ENCODE peak calls at places on chromosomes 1 and 21, in seven cellular contexts. G is cardiac muscle cell, J is Peyer's patch, B is colonic mucosa, X is lower lobe of right lung, D is adrenal gland, Q is HCT116. Y is an unnamed sample. For H3K4me1 and H3K27me3, the result is how much of the 10 kb centered on the place peaks cover.

GRCh38 chr21:20572582-20572981 is 425.6 kb upstream of the NCAM2 start:
- DNase-seq in J (no peak), D (no peak), B (no peak), Q (no peak), X (no peak), G (no peak), Y (no peak)

GRCh38 chr21:43332461-43332860 is 94.5 kb downstream of the SIK1 start:
- DNase-seq in X (no peak), J (no peak), D (no peak), Q (no peak), G (no peak), B (no peak), Y (no peak)

GRCh38 chr1:9181990-9182783 is 52.4 kb upstream of the H6PD start:
- DNase-seq in J (peak), G (peak), B (peak), X (peak), D (no peak), Q (no peak), Y (no peak)

GRCh38 chr1:98316286-98316685 is 345.2 kb upstream of the SNX7 start:
- DNase-seq in B (no peak), X (no peak), G (peak), J (no peak), D (no peak), Q (no peak), Y (no peak)

GRCh38 chr1:33317354-33317753 is 3.5 kb downstream of the A3GALT2 start:
- DNase-seq in J (no peak), B (no peak), Q (no peak), D (no peak), G (no peak), X (no peak), Y (no peak)

GRCh38 chr1:190179817-190180216 is 297.8 kb downstream of the BRINP3 start:
- DNase-seq in B (no peak), X (no peak), Q (no peak), D (no peak), G (peak), J (no peak), Y (no peak)

GRCh38 chr21:14121719-14122118 is 89.0 kb downstream of the LIPI start:
- DNase-seq in D (no peak), Q (no peak), G (no peak), X (no peak), B (no peak), J (no peak), Y (no peak)

GRCh38 chr1:3064296-3064850 is 4.6 kb upstream of the PRDM16 start:
- DNase-seq in X (peak), Q (no peak), J (no peak), D (no peak), B (no peak), G (no peak), Y (no peak)

GRCh38 chr1:98355656-98356384 is 305.7 kb upstream of the SNX7 start:
- DNase-seq in G (no peak), D (no peak), Q (no peak), X (no peak), B (no peak), J (no peak), Y (no peak)

GRCh38 chr1:111615874-111616715 is 3.5 kb upstream of the RAP1A start:
- DNase-seq in Q (no peak), J (no peak), G (no peak), D (no peak), B (no peak), X (no peak), Y (peak)

GRCh38 chr1:3819626-3820245 is 23.4 kb upstream of the LRRC47 start:
- DNase-seq in J (no peak), Q (no peak), B (no peak), G (no peak), X (peak), D (no peak), Y (no peak)

GRCh38 chr1:3518256-3518655 is 63.8 kb downstream of the ARHGEF16 start:
- DNase-seq in X (no peak), D (no peak), G (no peak), B (no peak), Q (no peak), J (no peak), Y (no peak)

GRCh38 chr1:87953732-87954344 is 625.2 kb downstream of the LMO4 start:
- DNase-seq in G (peak), Q (peak), D (peak), B (peak), J (peak), X (peak), Y (peak)

GRCh38 chr1:56389813-56390539 is 189.4 kb downstream of the PLPP3 start:
- DNase-seq in Q (no peak), D (no peak), J (no peak), B (no peak), G (peak), X (no peak), Y (no peak)

GRCh38 chr1:222627232-222627631 is 9.3 kb downstream of the MIA3 start:
- DNase-seq in G (peak), Q (no peak), B (no peak), J (no peak), D (no peak), X (no peak), Y (no peak)

GRCh38 chr1:22210176-22210575 is 67.3 kb upstream of the WNT4 start:
- DNase-seq in Q (no peak), X (no peak), J (no peak), G (no peak), B (no peak), D (no peak), Y (no peak)

GRCh38 chr1:28507247-28507645 is 1.4 kb downstream of the RCC1 start:
- DNase-seq in G (peak), X (no peak), B (peak), J (no peak), Q (no peak), D (peak), Y (no peak)

GRCh38 chr1:223224465-223224864 is 81.4 kb upstream of the TLR5 start:
- DNase-seq in D (peak), J (no peak), Q (no peak), B (no peak), G (no peak), X (no peak), Y (no peak)

GRCh38 chr1:241902376-241903067 is 54.5 kb downstream of the EXO1 start:
- DNase-seq in G (peak), D (no peak), Q (no peak), J (no peak), X (no peak), B (no peak), Y (no peak)

GRCh38 chr1:44672254-44672955 is 1.9 kb downstream of the TMEM53 start:
- DNase-seq in J (no peak), X (peak), Q (no peak), D (no peak), G (peak), B (no peak), Y (no peak)

GRCh38 chr1:24929876-24930702 is at the start of gene RUNX3:
- DNase-seq in J (peak), X (peak), G (no peak), D (peak), B (peak), Q (peak), Y (peak)

GRCh38 chr1:11531314-11531870 is 52.4 kb downstream of the DISP3 start:
- DNase-seq in Q (no peak), D (no peak), J (no peak), X (no peak), B (no peak), G (no peak), Y (no peak)

GRCh38 chr1:42420911-42421585 is 34.8 kb downstream of the ZMYND12 start:
- DNase-seq in J (no peak), X (no peak), G (peak), Q (no peak), B (peak), D (peak), Y (no peak)

GRCh38 chr1:23989249-23989648 is 9.1 kb upstream of the SRSF10 start:
- DNase-seq in G (no peak), X (no peak), D (no peak), J (no peak), B (no peak), Q (no peak), Y (no peak)

GRCh38 chr1:116574581-116575291 is 3.9 kb upstream of the CD58 start:
- DNase-seq in Q (peak), D (peak), X (no peak), J (no peak), B (peak), G (peak), Y (peak)

GRCh38 chr1:43704838-43705237 is 2.5 kb upstream of the ST3GAL3 start:
- DNase-seq in G (peak), Q (no peak), D (peak), B (no peak), X (no peak), J (no peak), Y (no peak)

GRCh38 chr1:54874079-54874830 is 12.7 kb downstream of the DHCR24 start:
- DNase-seq in X (no peak), D (no peak), J (no peak), G (no peak), B (no peak), Q (no peak), Y (no peak)

GRCh38 chr21:42125571-42126544 is 54.7 kb downstream of the UMODL1 start:
- DNase-seq in B (no peak), Q (no peak), D (no peak), G (peak), J (no peak), X (no peak), Y (no peak)
- TF ChIP-seq CTCF in B (no peak), Q (peak), D (no peak), G (peak), J (no peak), X (peak), Y (no peak)

GRCh38 chr1:225772848-225773247 is 4.8 kb upstream of the SRP9 start:
- DNase-seq in X (no peak), J (no peak), Q (no peak), G (no peak), B (peak), D (peak), Y (no peak)
- H3K4me1 ChIP-seq in X (under half), J (under half), Q (under half), G (under half), B (under half), D (under half), Y (under half)

GRCh38 chr1:156912861-156913808 is 7.3 kb upstream of the LRRC71 start:
- DNase-seq in J (peak), X (peak), G (no peak), B (no peak), D (peak), Q (no peak), Y (no peak)
- H3K27me3 ChIP-seq in J (under half), X (under half), G (under half), B (under half), D (under half), Q (under half), Y (under half)

DNA sequence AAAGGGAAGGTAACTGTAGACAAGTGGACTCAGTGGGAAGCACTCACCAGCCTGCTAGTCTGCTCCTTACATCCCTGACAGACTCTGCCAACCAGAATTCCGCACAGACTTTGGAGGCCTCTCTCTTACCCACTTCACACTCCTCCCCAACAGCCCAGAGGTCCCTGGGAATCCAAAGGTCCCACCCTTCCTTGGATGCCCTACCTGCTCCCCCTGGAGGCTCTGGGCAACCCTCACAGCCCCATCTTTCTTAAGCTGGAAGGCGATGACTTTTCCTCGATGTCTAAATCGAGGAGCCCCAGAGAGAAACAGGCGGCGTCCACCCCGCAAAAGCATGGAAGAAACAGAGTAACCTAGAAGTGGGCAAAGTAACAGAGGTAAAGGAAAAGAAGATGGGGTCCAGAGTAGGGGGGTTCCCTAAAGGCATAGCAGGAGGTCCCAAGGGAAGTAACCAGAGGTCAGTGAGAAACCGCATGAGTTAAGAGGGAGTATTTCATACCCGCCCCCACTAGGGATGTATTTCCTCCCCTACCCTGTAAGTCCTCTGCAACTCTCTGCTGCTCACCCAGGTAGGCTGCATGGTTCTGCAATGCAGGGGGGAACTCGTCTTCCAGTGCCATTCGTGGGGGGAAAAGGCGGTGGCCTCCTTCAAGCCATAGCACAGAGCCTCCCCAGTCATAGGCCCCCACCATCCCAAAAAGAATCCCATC is 8.4 kb downstream of the ITGA10 start:
- DNase-seq in B (no peak), D (peak), J (no peak), X (no peak), G (no peak), Q (no peak), Y (no peak)
- TF ChIP-seq CTCF in B (no peak), D (no peak), J (no peak), X (no peak), G (no peak), Q (peak), Y (no peak)

GRCh38 chr1:19473119-19473518 is 12.2 kb downstream of the CAPZB start:
- DNase-seq in G (no peak), Q (no peak), J (no peak), X (no peak), B (no peak), D (no peak), Y (no peak)
- H3K4me1 ChIP-seq in G (under half), Q (under half), J (under half), X (half or more), B (under half), D (half or more), Y (half or more)

DNA sequence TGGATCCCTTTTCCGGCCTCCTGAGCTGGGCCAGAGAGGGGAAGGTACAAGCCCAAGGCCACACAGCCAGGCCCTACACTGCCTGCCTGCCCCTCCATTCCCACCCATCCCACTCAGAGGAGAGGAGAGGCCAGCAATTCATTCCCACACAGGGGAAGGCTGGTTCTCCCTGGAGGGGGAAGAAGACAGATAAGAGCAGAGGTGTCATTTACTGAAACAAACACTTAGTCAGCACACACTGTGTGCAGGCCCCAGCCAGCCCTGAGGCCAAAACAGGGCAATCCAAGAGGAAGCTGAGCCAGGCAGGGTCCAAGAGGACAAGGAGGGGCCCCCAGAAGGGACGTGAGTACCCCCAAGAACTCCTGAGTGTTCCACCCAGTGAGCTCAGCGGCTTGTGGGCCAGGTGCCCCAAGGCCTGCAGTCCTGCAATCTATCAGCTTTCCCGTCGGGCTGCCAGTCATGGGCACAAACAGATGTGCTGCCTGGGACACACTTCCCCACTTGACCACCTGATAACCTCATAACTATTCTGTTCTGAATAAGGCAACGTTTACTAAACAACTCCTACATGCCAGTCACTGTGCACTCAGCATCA is 15.8 kb downstream of the ADGRB2 start:
- DNase-seq in Q (no peak), G (no peak), X (no peak), B (no peak), D (no peak), J (no peak), Y (no peak)
- H3K27me3 ChIP-seq in Q (under half), G (under half), X (under half), B (under half), D (under half), J (under half), Y (under half)

DNA sequence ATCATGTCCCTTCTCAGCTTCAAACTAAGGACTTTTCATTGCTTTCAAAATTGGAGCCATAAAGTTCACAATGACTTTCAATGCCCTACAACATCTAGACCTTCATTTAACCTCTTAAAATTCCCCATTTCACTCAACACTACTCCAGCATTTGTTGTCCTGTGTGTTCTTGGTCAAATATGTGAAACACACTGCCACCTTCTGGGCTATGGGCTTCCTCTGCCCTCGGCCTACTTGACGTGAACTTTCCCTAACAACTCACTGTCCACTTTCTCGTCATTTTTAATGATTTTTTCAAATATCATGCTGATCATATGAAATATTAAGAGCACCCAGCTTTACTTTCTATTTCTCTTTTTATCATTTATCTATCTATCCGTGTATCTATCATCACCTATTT is 2018.4 kb downstream of the NCAM2 start:
- DNase-seq in J (no peak), Q (no peak), X (no peak), G (no peak), D (peak), B (no peak), Y (no peak)
- TF ChIP-seq CTCF in J (no peak), Q (no peak), X (no peak), G (no peak), D (no peak), B (no peak), Y (no peak)

GRCh38 chr1:19205403-19205802 is 4.7 kb downstream of the UBR4 start:
- DNase-seq in B (no peak), J (no peak), D (no peak), X (no peak), Q (no peak), G (no peak), Y (no peak)
- H3K4me1 ChIP-seq in B (under half), J (under half), D (half or more), X (under half), Q (under half), G (under half), Y (under half)

Y was measured in CD8-positive, alpha-beta T cell.